ENCODE peak calls at places on chromosomes 4 and X, in eight cellular contexts. One of them, this sample, is unnamed.

GRCh38 chr4:20700007-20700761 is at the start of gene PACRGL:
- DNase-seq in CD4-positive, alpha-beta T cell: peak
- DNase-seq in Calu3: peak
- DNase-seq in LoVo: peak
- DNase-seq in EL: peak
- DNase-seq in NCI-H748 treated with DMSO at 0.1 percent for 48 hours: peak
- DNase-seq in left kidney: peak
- DNase-seq in fibroblast of pulmonary artery: peak
- DNase-seq in this sample: peak

GRCh38 chr4:115219862-115220261 is 106.4 kb upstream of the NDST4 start:
- DNase-seq in CD4-positive, alpha-beta T cell: no peak
- DNase-seq in Calu3: no peak
- DNase-seq in LoVo: no peak
- DNase-seq in EL: no peak
- DNase-seq in NCI-H748 treated with DMSO at 0.1 percent for 48 hours: no peak
- DNase-seq in left kidney: no peak
- DNase-seq in fibroblast of pulmonary artery: no peak
- DNase-seq in this sample: no peak

GRCh38 chr4:75995727-75996126 is 5.0 kb upstream of the SDAD1 start:
- DNase-seq in CD4-positive, alpha-beta T cell: no peak
- DNase-seq in Calu3: no peak
- DNase-seq in LoVo: peak
- DNase-seq in EL: peak
- DNase-seq in NCI-H748 treated with DMSO at 0.1 percent for 48 hours: peak
- DNase-seq in left kidney: peak
- DNase-seq in fibroblast of pulmonary artery: peak
- DNase-seq in this sample: peak

GRCh38 chr4:31088600-31089230 is 368.5 kb downstream of the PCDH7 start:
- DNase-seq in CD4-positive, alpha-beta T cell: no peak
- DNase-seq in Calu3: no peak
- DNase-seq in LoVo: no peak
- DNase-seq in EL: peak
- DNase-seq in NCI-H748 treated with DMSO at 0.1 percent for 48 hours: peak
- DNase-seq in left kidney: no peak
- DNase-seq in fibroblast of pulmonary artery: peak
- DNase-seq in this sample: peak

GRCh38 chrX:72142094-72142843 is 10.6 kb upstream of the RTL5 start:
- DNase-seq in CD4-positive, alpha-beta T cell: no peak
- DNase-seq in Calu3: no peak
- DNase-seq in LoVo: no peak
- DNase-seq in EL: no peak
- DNase-seq in NCI-H748 treated with DMSO at 0.1 percent for 48 hours: peak
- DNase-seq in left kidney: peak
- DNase-seq in fibroblast of pulmonary artery: no peak
- DNase-seq in this sample: no peak

GRCh38 chr4:47532658-47533057 is 47.6 kb downstream of the ATP10D start:
- DNase-seq in CD4-positive, alpha-beta T cell: no peak
- DNase-seq in Calu3: no peak
- DNase-seq in LoVo: no peak
- DNase-seq in EL: no peak
- DNase-seq in NCI-H748 treated with DMSO at 0.1 percent for 48 hours: no peak
- DNase-seq in left kidney: no peak
- DNase-seq in fibroblast of pulmonary artery: no peak
- DNase-seq in this sample: no peak

GRCh38 chrX:67563469-67564448 is 19.9 kb downstream of the AR start:
- DNase-seq in CD4-positive, alpha-beta T cell: no peak
- DNase-seq in Calu3: no peak
- DNase-seq in LoVo: no peak
- DNase-seq in EL: no peak
- DNase-seq in NCI-H748 treated with DMSO at 0.1 percent for 48 hours: no peak
- DNase-seq in left kidney: no peak
- DNase-seq in fibroblast of pulmonary artery: peak
- DNase-seq in this sample: no peak

GRCh38 chr4:174828845-174829701 is at the start of gene GLRA3:
- DNase-seq in CD4-positive, alpha-beta T cell: no peak
- DNase-seq in Calu3: peak
- DNase-seq in LoVo: no peak
- DNase-seq in EL: peak
- DNase-seq in NCI-H748 treated with DMSO at 0.1 percent for 48 hours: peak
- DNase-seq in left kidney: peak
- DNase-seq in fibroblast of pulmonary artery: peak
- DNase-seq in this sample: peak

GRCh38 chr4:22778547-22779163 is 85.9 kb downstream of the GBA3 start:
- DNase-seq in CD4-positive, alpha-beta T cell: no peak
- DNase-seq in Calu3: no peak
- DNase-seq in LoVo: no peak
- DNase-seq in EL: no peak
- DNase-seq in NCI-H748 treated with DMSO at 0.1 percent for 48 hours: no peak
- DNase-seq in left kidney: no peak
- DNase-seq in fibroblast of pulmonary artery: no peak
- DNase-seq in this sample: no peak

GRCh38 chr4:77052352-77052751 is 23.4 kb downstream of the CCNI start:
- DNase-seq in CD4-positive, alpha-beta T cell: peak
- DNase-seq in Calu3: peak
- DNase-seq in LoVo: no peak
- DNase-seq in EL: peak
- DNase-seq in NCI-H748 treated with DMSO at 0.1 percent for 48 hours: peak
- DNase-seq in left kidney: peak
- DNase-seq in fibroblast of pulmonary artery: peak
- DNase-seq in this sample: no peak

GRCh38 chr4:147340111-147340510 is 140.8 kb upstream of the EDNRA start:
- DNase-seq in CD4-positive, alpha-beta T cell: no peak
- DNase-seq in Calu3: no peak
- DNase-seq in LoVo: no peak
- DNase-seq in EL: peak
- DNase-seq in NCI-H748 treated with DMSO at 0.1 percent for 48 hours: no peak
- DNase-seq in left kidney: no peak
- DNase-seq in fibroblast of pulmonary artery: peak
- DNase-seq in this sample: peak

GRCh38 chr4:2364654-2365053 is 53.8 kb downstream of the ZFYVE28 start:
- DNase-seq in CD4-positive, alpha-beta T cell: peak
- DNase-seq in Calu3: no peak
- DNase-seq in LoVo: peak
- DNase-seq in EL: peak
- DNase-seq in NCI-H748 treated with DMSO at 0.1 percent for 48 hours: no peak
- DNase-seq in left kidney: peak
- DNase-seq in fibroblast of pulmonary artery: peak
- DNase-seq in this sample: no peak

GRCh38 chr4:2288051-2288541 is 26.2 kb upstream of the MXD4 start:
- DNase-seq in CD4-positive, alpha-beta T cell: no peak
- DNase-seq in Calu3: no peak
- DNase-seq in LoVo: no peak
- DNase-seq in EL: no peak
- DNase-seq in NCI-H748 treated with DMSO at 0.1 percent for 48 hours: no peak
- DNase-seq in left kidney: no peak
- DNase-seq in fibroblast of pulmonary artery: no peak
- DNase-seq in this sample: no peak

GRCh38 chr4:101835121-101835904 is 44.8 kb downstream of the BANK1 start:
- DNase-seq in CD4-positive, alpha-beta T cell: no peak
- DNase-seq in Calu3: peak
- DNase-seq in LoVo: no peak
- DNase-seq in EL: peak
- DNase-seq in NCI-H748 treated with DMSO at 0.1 percent for 48 hours: peak
- DNase-seq in left kidney: peak
- DNase-seq in fibroblast of pulmonary artery: peak
- DNase-seq in this sample: peak

GRCh38 chrX:22126311-22126710 is 94.2 kb downstream of the PHEX start:
- DNase-seq in CD4-positive, alpha-beta T cell: no peak
- DNase-seq in Calu3: no peak
- DNase-seq in LoVo: no peak
- DNase-seq in EL: no peak
- DNase-seq in NCI-H748 treated with DMSO at 0.1 percent for 48 hours: no peak
- DNase-seq in left kidney: no peak
- DNase-seq in fibroblast of pulmonary artery: no peak
- DNase-seq in this sample: no peak

GRCh38 chrX:34332336-34332735 is 200.2 kb upstream of the FAM47A start:
- DNase-seq in CD4-positive, alpha-beta T cell: no peak
- DNase-seq in Calu3: no peak
- DNase-seq in LoVo: no peak
- DNase-seq in EL: no peak
- DNase-seq in NCI-H748 treated with DMSO at 0.1 percent for 48 hours: peak
- DNase-seq in left kidney: peak
- DNase-seq in fibroblast of pulmonary artery: peak
- DNase-seq in this sample: no peak

GRCh38 chr4:152265149-152265621 is 270.7 kb downstream of the FBXW7 start:
- DNase-seq in CD4-positive, alpha-beta T cell: no peak
- DNase-seq in Calu3: no peak
- DNase-seq in LoVo: peak
- DNase-seq in EL: peak
- DNase-seq in NCI-H748 treated with DMSO at 0.1 percent for 48 hours: peak
- DNase-seq in left kidney: no peak
- DNase-seq in fibroblast of pulmonary artery: peak
- DNase-seq in this sample: peak

GRCh38 chrX:119887721-119888425 is 7.8 kb upstream of the AKAP14 start:
- DNase-seq in CD4-positive, alpha-beta T cell: peak
- DNase-seq in Calu3: peak
- DNase-seq in LoVo: peak
- DNase-seq in EL: peak
- DNase-seq in NCI-H748 treated with DMSO at 0.1 percent for 48 hours: peak
- DNase-seq in left kidney: peak
- DNase-seq in fibroblast of pulmonary artery: peak
- DNase-seq in this sample: no peak

GRCh38 chr4:2716236-2716635 is 39.9 kb downstream of the TNIP2 start:
- DNase-seq in CD4-positive, alpha-beta T cell: no peak
- DNase-seq in Calu3: no peak
- DNase-seq in LoVo: no peak
- DNase-seq in EL: no peak
- DNase-seq in NCI-H748 treated with DMSO at 0.1 percent for 48 hours: no peak
- DNase-seq in left kidney: no peak
- DNase-seq in fibroblast of pulmonary artery: no peak
- DNase-seq in this sample: no peak

GRCh38 chr4:151689211-151689991 is 71.4 kb downstream of the GATB start:
- DNase-seq in CD4-positive, alpha-beta T cell: no peak
- DNase-seq in Calu3: no peak
- DNase-seq in LoVo: no peak
- DNase-seq in EL: no peak
- DNase-seq in NCI-H748 treated with DMSO at 0.1 percent for 48 hours: no peak
- DNase-seq in left kidney: no peak
- DNase-seq in fibroblast of pulmonary artery: no peak
- DNase-seq in this sample: no peak

GRCh38 chr4:9781343-9782135 is at the start of gene DRD5:
- DNase-seq in CD4-positive, alpha-beta T cell: no peak
- DNase-seq in Calu3: no peak
- DNase-seq in LoVo: no peak
- DNase-seq in EL: no peak
- DNase-seq in NCI-H748 treated with DMSO at 0.1 percent for 48 hours: no peak
- DNase-seq in left kidney: peak
- DNase-seq in fibroblast of pulmonary artery: no peak
- DNase-seq in this sample: no peak

GRCh38 chrX:132651411-132652086 is 162.7 kb upstream of the MBNL3 start:
- DNase-seq in CD4-positive, alpha-beta T cell: no peak
- DNase-seq in Calu3: peak
- DNase-seq in LoVo: no peak
- DNase-seq in EL: no peak
- DNase-seq in NCI-H748 treated with DMSO at 0.1 percent for 48 hours: no peak
- DNase-seq in left kidney: no peak
- DNase-seq in fibroblast of pulmonary artery: no peak
- DNase-seq in this sample: no peak

GRCh38 chr4:86247328-86247727 is 112.5 kb downstream of the MAPK10 start:
- DNase-seq in CD4-positive, alpha-beta T cell: no peak
- DNase-seq in Calu3: no peak
- DNase-seq in LoVo: no peak
- DNase-seq in EL: no peak
- DNase-seq in NCI-H748 treated with DMSO at 0.1 percent for 48 hours: no peak
- DNase-seq in left kidney: no peak
- DNase-seq in fibroblast of pulmonary artery: no peak
- DNase-seq in this sample: no peak

GRCh38 chrX:4935846-4936245 is 1222.4 kb upstream of the PRKX start:
- DNase-seq in CD4-positive, alpha-beta T cell: no peak
- DNase-seq in Calu3: no peak
- DNase-seq in LoVo: no peak
- DNase-seq in EL: no peak
- DNase-seq in NCI-H748 treated with DMSO at 0.1 percent for 48 hours: no peak
- DNase-seq in left kidney: no peak
- DNase-seq in fibroblast of pulmonary artery: no peak
- DNase-seq in this sample: no peak

GRCh38 chrX:47321386-47321785 is 49.0 kb upstream of the ZNF157 start:
- DNase-seq in CD4-positive, alpha-beta T cell: no peak
- DNase-seq in Calu3: no peak
- DNase-seq in LoVo: no peak
- DNase-seq in EL: peak
- DNase-seq in NCI-H748 treated with DMSO at 0.1 percent for 48 hours: no peak
- DNase-seq in left kidney: peak
- DNase-seq in fibroblast of pulmonary artery: peak
- DNase-seq in this sample: peak

GRCh38 chr4:6898763-6899162 is 10.9 kb upstream of the TBC1D14 start:
- DNase-seq in CD4-positive, alpha-beta T cell: no peak
- DNase-seq in Calu3: no peak
- DNase-seq in LoVo: no peak
- DNase-seq in EL: no peak
- DNase-seq in NCI-H748 treated with DMSO at 0.1 percent for 48 hours: no peak
- DNase-seq in left kidney: no peak
- DNase-seq in fibroblast of pulmonary artery: no peak
- DNase-seq in this sample: no peak

GRCh38 chrX:46381630-46382029 is 163.6 kb downstream of the ZNF674 start:
- DNase-seq in CD4-positive, alpha-beta T cell: no peak
- DNase-seq in Calu3: peak
- DNase-seq in LoVo: peak
- DNase-seq in EL: peak
- DNase-seq in NCI-H748 treated with DMSO at 0.1 percent for 48 hours: no peak
- DNase-seq in left kidney: peak
- DNase-seq in fibroblast of pulmonary artery: peak
- DNase-seq in this sample: no peak

GRCh38 chrX:13398073-13398823 is 78.4 kb upstream of the ATXN3L start:
- DNase-seq in CD4-positive, alpha-beta T cell: no peak
- DNase-seq in Calu3: peak
- DNase-seq in LoVo: peak
- DNase-seq in EL: peak
- DNase-seq in NCI-H748 treated with DMSO at 0.1 percent for 48 hours: no peak
- DNase-seq in left kidney: peak
- DNase-seq in fibroblast of pulmonary artery: peak
- DNase-seq in this sample: peak

GRCh38 chr4:128688846-128689467 is 120.5 kb upstream of the JADE1 start:
- DNase-seq in CD4-positive, alpha-beta T cell: no peak
- DNase-seq in Calu3: no peak
- DNase-seq in LoVo: no peak
- DNase-seq in EL: no peak
- DNase-seq in NCI-H748 treated with DMSO at 0.1 percent for 48 hours: no peak
- DNase-seq in left kidney: peak
- DNase-seq in fibroblast of pulmonary artery: no peak
- DNase-seq in this sample: no peak

GRCh38 chr4:98470366-98470765 is 188.0 kb downstream of the TSPAN5 start:
- DNase-seq in CD4-positive, alpha-beta T cell: no peak
- DNase-seq in Calu3: no peak
- DNase-seq in LoVo: no peak
- DNase-seq in EL: no peak
- DNase-seq in NCI-H748 treated with DMSO at 0.1 percent for 48 hours: no peak
- DNase-seq in left kidney: no peak
- DNase-seq in fibroblast of pulmonary artery: no peak
- DNase-seq in this sample: no peak

GRCh38 chr4:186749611-186750281 is 26.1 kb upstream of the FAT1 start:
- DNase-seq in CD4-positive, alpha-beta T cell: no peak
- DNase-seq in Calu3: no peak
- DNase-seq in LoVo: no peak
- DNase-seq in EL: no peak
- DNase-seq in NCI-H748 treated with DMSO at 0.1 percent for 48 hours: no peak
- DNase-seq in left kidney: no peak
- DNase-seq in fibroblast of pulmonary artery: no peak
- DNase-seq in this sample: no peak

GRCh38 chrX:34300871-34301270 is 168.8 kb upstream of the FAM47A start:
- DNase-seq in CD4-positive, alpha-beta T cell: no peak
- DNase-seq in Calu3: peak
- DNase-seq in LoVo: peak
- DNase-seq in EL: peak
- DNase-seq in NCI-H748 treated with DMSO at 0.1 percent for 48 hours: peak
- DNase-seq in left kidney: peak
- DNase-seq in fibroblast of pulmonary artery: peak
- DNase-seq in this sample: peak

GRCh38 chrX:134743121-134743520 is 84.8 kb upstream of the PLAC1 start:
- DNase-seq in CD4-positive, alpha-beta T cell: no peak
- DNase-seq in Calu3: no peak
- DNase-seq in LoVo: no peak
- DNase-seq in EL: no peak
- DNase-seq in NCI-H748 treated with DMSO at 0.1 percent for 48 hours: no peak
- DNase-seq in left kidney: no peak
- DNase-seq in fibroblast of pulmonary artery: peak
- DNase-seq in this sample: no peak